ENCODE peak calls at places on chromosomes 2 and 18, in seven cellular contexts. One of them, this sample, is unnamed.
A peak's percentile ranks its signal among the peaks of the same experiment; 100 is the strongest.

GRCh38 chr2:10331702-10332401 is 29.1 kb downstream of the HPCAL1 start:
- DNase-seq in GM12878: peak; percentile 51
- DNase-seq in GM12891: peak; percentile 48
- DNase-seq in K562: peak; percentile 46
- DNase-seq in HepG2: no peak
- DNase-seq in SK-N-SH: no peak
- DNase-seq in H1: no peak
- DNase-seq in this sample: peak; percentile 38

GRCh38 chr2:194723446-194723845 is 933.6 kb upstream of the SLC39A10 start:
- DNase-seq in GM12878: no peak
- DNase-seq in GM12891: no peak
- DNase-seq in K562: no peak
- DNase-seq in HepG2: no peak
- DNase-seq in SK-N-SH: no peak
- DNase-seq in H1: no peak
- DNase-seq in this sample: no peak

GRCh38 chr18:58043452-58044369 is at the start of gene NEDD4L:
- DNase-seq in GM12878: peak; percentile 53
- DNase-seq in GM12891: peak; percentile 64
- DNase-seq in K562: peak; percentile 91
- DNase-seq in HepG2: peak; percentile 82
- DNase-seq in SK-N-SH: peak; percentile 92
- DNase-seq in H1: peak; percentile 87
- DNase-seq in this sample: peak; percentile 64

GRCh38 chr2:98084869-98085238 is 2.1 kb upstream of the VWA3B start:
- DNase-seq in GM12878: no peak
- DNase-seq in GM12891: no peak
- DNase-seq in K562: no peak
- DNase-seq in HepG2: peak; percentile 67
- DNase-seq in SK-N-SH: no peak
- DNase-seq in H1: no peak
- DNase-seq in this sample: no peak

GRCh38 chr18:77132369-77133050 is at the start of gene MBP:
- DNase-seq in GM12878: no peak
- DNase-seq in GM12891: peak; percentile 76
- DNase-seq in K562: no peak
- DNase-seq in HepG2: no peak
- DNase-seq in SK-N-SH: peak; percentile 60
- DNase-seq in H1: peak; percentile 91
- DNase-seq in this sample: peak; percentile 76

GRCh38 chr2:112301171-112301584 is 25.8 kb downstream of the ZC3H6 start:
- DNase-seq in GM12878: no peak
- DNase-seq in GM12891: no peak
- DNase-seq in K562: no peak
- DNase-seq in HepG2: peak; percentile 24
- DNase-seq in SK-N-SH: no peak
- DNase-seq in H1: no peak
- DNase-seq in this sample: no peak

GRCh38 chr18:11998182-11998581 is 16.9 kb downstream of the IMPA2 start:
- DNase-seq in GM12878: no peak
- DNase-seq in GM12891: no peak
- DNase-seq in K562: no peak
- DNase-seq in HepG2: no peak
- DNase-seq in SK-N-SH: no peak
- DNase-seq in H1: no peak
- DNase-seq in this sample: no peak

GRCh38 chr18:8988262-8988871 is 114.1 kb upstream of the NDUFV2 start:
- DNase-seq in GM12878: no peak
- DNase-seq in GM12891: peak; percentile 32
- DNase-seq in K562: peak; percentile 84
- DNase-seq in HepG2: peak; percentile 46
- DNase-seq in SK-N-SH: peak; percentile 81
- DNase-seq in H1: peak; percentile 73
- DNase-seq in this sample: peak; percentile 29

GRCh38 chr2:191009541-191010374 is 4.2 kb downstream of the STAT1 start:
- DNase-seq in GM12878: no peak
- DNase-seq in GM12891: no peak
- DNase-seq in K562: no peak
- DNase-seq in HepG2: no peak
- DNase-seq in SK-N-SH: no peak
- DNase-seq in H1: no peak
- DNase-seq in this sample: no peak

GRCh38 chr2:56531668-56532420 is 348.1 kb downstream of the CCDC85A start:
- DNase-seq in GM12878: no peak
- DNase-seq in GM12891: no peak
- DNase-seq in K562: no peak
- DNase-seq in HepG2: no peak
- DNase-seq in SK-N-SH: no peak
- DNase-seq in H1: no peak
- DNase-seq in this sample: no peak

GRCh38 chr2:169361706-169362345 is 508 bp downstream of the LRP2 start:
- DNase-seq in GM12878: no peak
- DNase-seq in GM12891: no peak
- DNase-seq in K562: peak; percentile 21
- DNase-seq in HepG2: no peak
- DNase-seq in SK-N-SH: peak; percentile 60
- DNase-seq in H1: peak; percentile 73
- DNase-seq in this sample: no peak

GRCh38 chr2:200509227-200509607 is 651 bp downstream of the KCTD18 start:
- DNase-seq in GM12878: no peak
- DNase-seq in GM12891: no peak
- DNase-seq in K562: peak; percentile 21
- DNase-seq in HepG2: no peak
- DNase-seq in SK-N-SH: peak; percentile 51
- DNase-seq in H1: peak; percentile 48
- DNase-seq in this sample: no peak

GRCh38 chr18:2898131-2898640 is 51.4 kb downstream of the EMILIN2 start:
- DNase-seq in GM12878: no peak
- DNase-seq in GM12891: no peak
- DNase-seq in K562: peak; percentile 46
- DNase-seq in HepG2: no peak
- DNase-seq in SK-N-SH: peak; percentile 45
- DNase-seq in H1: no peak
- DNase-seq in this sample: no peak

GRCh38 chr2:225668606-225669266 is 269.2 kb downstream of the NYAP2 start:
- DNase-seq in GM12878: peak; percentile 12
- DNase-seq in GM12891: peak; percentile 25
- DNase-seq in K562: peak; percentile 47
- DNase-seq in HepG2: peak; percentile 65
- DNase-seq in SK-N-SH: peak; percentile 42
- DNase-seq in H1: no peak
- DNase-seq in this sample: peak; percentile 14

GRCh38 chr2:25941042-25941441 is 41.3 kb downstream of the KIF3C start:
- DNase-seq in GM12878: no peak
- DNase-seq in GM12891: no peak
- DNase-seq in K562: no peak
- DNase-seq in HepG2: no peak
- DNase-seq in SK-N-SH: no peak
- DNase-seq in H1: no peak
- DNase-seq in this sample: no peak

GRCh38 chr2:64404743-64405142 is 49.2 kb upstream of the LGALSL start:
- DNase-seq in GM12878: no peak
- DNase-seq in GM12891: no peak
- DNase-seq in K562: peak; percentile 46
- DNase-seq in HepG2: peak; percentile 31
- DNase-seq in SK-N-SH: no peak
- DNase-seq in H1: peak; percentile 78
- DNase-seq in this sample: no peak

GRCh38 chr2:2232167-2232566 is 98.9 kb downstream of the MYT1L start:
- DNase-seq in GM12878: no peak
- DNase-seq in GM12891: no peak
- DNase-seq in K562: no peak
- DNase-seq in HepG2: no peak
- DNase-seq in SK-N-SH: no peak
- DNase-seq in H1: no peak
- DNase-seq in this sample: no peak

GRCh38 chr2:10133007-10133647 is 10.6 kb downstream of the RRM2 start:
- DNase-seq in GM12878: no peak
- DNase-seq in GM12891: no peak
- DNase-seq in K562: peak; percentile 67
- DNase-seq in HepG2: no peak
- DNase-seq in SK-N-SH: no peak
- DNase-seq in H1: peak; percentile 51
- DNase-seq in this sample: no peak

GRCh38 chr2:27716301-27717069 is 52.8 kb downstream of the SLC4A1AP start:
- DNase-seq in GM12878: no peak
- DNase-seq in GM12891: no peak
- DNase-seq in K562: no peak
- DNase-seq in HepG2: no peak
- DNase-seq in SK-N-SH: no peak
- DNase-seq in H1: peak; percentile 75
- DNase-seq in this sample: no peak

GRCh38 chr2:2571301-2572198 is 240.5 kb upstream of the MYT1L start:
- DNase-seq in GM12878: no peak
- DNase-seq in GM12891: no peak
- DNase-seq in K562: no peak
- DNase-seq in HepG2: no peak
- DNase-seq in SK-N-SH: peak; percentile 37
- DNase-seq in H1: peak; percentile 43
- DNase-seq in this sample: no peak

GRCh38 chr2:112920923-112921532 is 10.1 kb downstream of the IL37 start:
- DNase-seq in GM12878: no peak
- DNase-seq in GM12891: no peak
- DNase-seq in K562: peak; percentile 29
- DNase-seq in HepG2: no peak
- DNase-seq in SK-N-SH: no peak
- DNase-seq in H1: no peak
- DNase-seq in this sample: no peak

GRCh38 chr2:18781541-18782280 is 192.3 kb upstream of the NT5C1B start:
- DNase-seq in GM12878: no peak
- DNase-seq in GM12891: no peak
- DNase-seq in K562: no peak
- DNase-seq in HepG2: no peak
- DNase-seq in SK-N-SH: no peak
- DNase-seq in H1: no peak
- DNase-seq in this sample: no peak

GRCh38 chr2:189662674-189663226 is 1.5 kb downstream of the ASNSD1 start:
- DNase-seq in GM12878: no peak
- DNase-seq in GM12891: no peak
- DNase-seq in K562: no peak
- DNase-seq in HepG2: no peak
- DNase-seq in SK-N-SH: no peak
- DNase-seq in H1: no peak
- DNase-seq in this sample: no peak

GRCh38 chr2:64482765-64483504 is 29.0 kb downstream of the LGALSL start:
- DNase-seq in GM12878: no peak
- DNase-seq in GM12891: no peak
- DNase-seq in K562: no peak
- DNase-seq in HepG2: no peak
- DNase-seq in SK-N-SH: peak; percentile 41
- DNase-seq in H1: no peak
- DNase-seq in this sample: no peak

DNA sequence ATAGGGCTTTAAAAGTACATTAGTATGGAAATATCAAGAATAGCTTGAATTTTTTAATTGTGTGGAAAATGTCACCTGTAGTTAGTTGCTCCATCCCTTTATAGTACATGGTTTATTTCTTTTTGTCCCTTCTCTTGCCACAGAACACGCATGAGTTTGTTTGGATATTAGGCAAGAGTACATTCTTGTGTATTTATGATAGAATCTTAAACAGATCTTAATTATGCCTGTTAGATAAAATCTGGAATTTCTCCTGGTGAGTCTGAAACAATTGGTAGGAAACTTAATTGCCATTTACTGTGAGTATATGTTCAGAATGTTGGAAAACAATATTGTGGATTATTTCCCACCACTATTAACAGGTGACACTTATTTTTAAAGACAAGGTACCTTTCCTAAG is 30.2 kb upstream of the CABYR start:
- DNase-seq in GM12878: no peak
- DNase-seq in GM12891: no peak
- DNase-seq in K562: no peak
- DNase-seq in HepG2: no peak
- DNase-seq in SK-N-SH: no peak
- DNase-seq in H1: no peak
- DNase-seq in this sample: no peak
- TF ChIP-seq TAF1 in GM12878: no peak
- TF ChIP-seq TAF1 in GM12891: no peak
- TF ChIP-seq TAF1 in K562: no peak
- TF ChIP-seq TAF1 in HepG2: no peak
- TF ChIP-seq TAF1 in SK-N-SH: no peak
- TF ChIP-seq TAF1 in H1: no peak
- TF ChIP-seq TAF1 in this sample: no peak

GRCh38 chr18:41391616-41392610 is 563.1 kb upstream of the PIK3C3 start:
- DNase-seq in GM12878: no peak
- DNase-seq in GM12891: peak; percentile 20
- DNase-seq in K562: peak; percentile 22
- DNase-seq in HepG2: peak; percentile 47
- DNase-seq in SK-N-SH: peak; percentile 72
- DNase-seq in H1: peak; percentile 64
- DNase-seq in this sample: no peak
- TF ChIP-seq TAF1 in GM12878: no peak
- TF ChIP-seq TAF1 in GM12891: no peak
- TF ChIP-seq TAF1 in K562: no peak
- TF ChIP-seq TAF1 in HepG2: no peak
- TF ChIP-seq TAF1 in SK-N-SH: no peak
- TF ChIP-seq TAF1 in H1: no peak
- TF ChIP-seq TAF1 in this sample: no peak

DNA sequence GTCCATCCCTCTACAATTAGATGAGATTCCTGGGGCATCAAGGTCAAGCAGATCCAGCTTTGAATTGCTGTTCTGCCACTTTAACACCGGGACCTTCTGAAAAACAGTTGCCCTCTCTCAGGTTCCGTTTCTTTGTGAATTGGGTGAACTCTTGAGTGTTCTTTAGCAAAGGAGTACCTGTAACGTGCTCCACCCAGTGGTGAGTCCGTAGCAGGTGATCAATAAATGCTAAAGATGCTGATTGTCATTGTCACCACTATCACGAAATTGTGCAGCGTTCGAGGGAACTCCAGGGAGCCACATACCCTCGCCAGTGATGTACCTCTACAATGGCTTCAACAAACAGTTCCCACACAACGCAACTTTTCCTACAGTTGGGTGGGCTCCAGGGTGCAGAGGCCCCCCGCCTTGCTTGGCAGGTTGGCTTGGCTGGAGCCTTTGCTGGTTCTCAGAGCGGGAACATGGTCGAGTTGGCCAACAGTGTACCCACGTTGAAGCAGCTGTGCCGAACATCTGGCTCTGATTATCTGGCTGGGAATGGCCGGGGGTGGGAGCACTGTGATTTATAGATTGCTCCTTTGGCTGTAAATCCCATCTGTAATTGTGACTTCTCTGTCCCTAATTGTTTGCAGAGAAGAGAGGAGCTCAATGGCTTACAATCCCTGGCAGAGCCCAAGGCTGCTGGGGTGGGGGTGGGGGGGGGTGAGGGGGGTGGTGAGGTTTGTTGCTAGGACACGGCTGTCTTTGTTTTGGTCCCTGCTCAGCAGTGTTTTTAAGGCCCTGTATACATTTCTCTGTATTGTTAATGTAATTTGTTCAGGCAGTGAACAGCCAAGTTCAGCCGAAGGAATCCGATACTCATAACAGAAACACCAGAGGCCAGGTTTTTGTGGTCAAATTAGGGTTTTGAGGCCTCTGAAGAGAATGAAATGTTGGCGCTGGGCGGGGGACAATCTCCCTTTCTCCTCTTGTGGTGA is 82.2 kb downstream of the TCF7L1 start:
- DNase-seq in GM12878: no peak
- DNase-seq in GM12891: no peak
- DNase-seq in K562: no peak
- DNase-seq in HepG2: peak; percentile 27
- DNase-seq in SK-N-SH: peak; percentile 87
- DNase-seq in H1: no peak
- DNase-seq in this sample: no peak
- TF ChIP-seq TAF1 in GM12878: no peak
- TF ChIP-seq TAF1 in GM12891: no peak
- TF ChIP-seq TAF1 in K562: no peak
- TF ChIP-seq TAF1 in HepG2: no peak
- TF ChIP-seq TAF1 in SK-N-SH: no peak
- TF ChIP-seq TAF1 in H1: no peak
- TF ChIP-seq TAF1 in this sample: no peak

GRCh38 chr2:139366659-139367058 is 586.5 kb upstream of the NXPH2 start:
- DNase-seq in GM12878: no peak
- DNase-seq in GM12891: no peak
- DNase-seq in K562: no peak
- DNase-seq in HepG2: no peak
- DNase-seq in SK-N-SH: no peak
- DNase-seq in H1: no peak
- DNase-seq in this sample: no peak
- TF ChIP-seq TAF1 in GM12878: no peak
- TF ChIP-seq TAF1 in GM12891: no peak
- TF ChIP-seq TAF1 in K562: no peak
- TF ChIP-seq TAF1 in HepG2: no peak
- TF ChIP-seq TAF1 in SK-N-SH: no peak
- TF ChIP-seq TAF1 in H1: no peak
- TF ChIP-seq TAF1 in this sample: no peak

This sample was measured in GM12892.